ENCODE peak calls at places on chromosome 20, in eight cellular contexts. Z is Daoy, C is kidney glomerular epithelial cell, N is NCI-H1105, K is HS-5, L is pulmonary artery endothelial cell, Y is hepatocyte, I is non-pigmented ciliary epithelial cell. T is an unnamed sample.

GRCh38 chr20:44031822-44032582 is 117.3 kb downstream of the TOX2 start:
- DNase-seq in C (no peak), I (no peak), Y (no peak), Z (no peak), L (no peak), K (no peak), N (no peak), T (no peak)

GRCh38 chr20:43925215-43925614 is 10.6 kb downstream of the TOX2 start:
- DNase-seq in C (no peak), I (no peak), L (no peak), Y (no peak), Z (peak), K (no peak), N (no peak), T (no peak)

GRCh38 chr20:8647868-8648495 is 420.9 kb upstream of the PLCB4 start:
- DNase-seq in Z (no peak), Y (no peak), I (no peak), K (no peak), C (no peak), L (no peak), N (no peak), T (no peak)

GRCh38 chr20:57118107-57118769 is 148.2 kb downstream of the BMP7 start:
- DNase-seq in Z (no peak), I (no peak), N (no peak), L (no peak), Y (no peak), K (no peak), C (no peak), T (no peak)

GRCh38 chr20:51533291-51534172 is 9.0 kb downstream of the NFATC2 start:
- DNase-seq in N (no peak), C (no peak), Z (peak), L (no peak), K (peak), I (no peak), Y (no peak), T (no peak)

GRCh38 chr20:46900068-46900467 is 5.4 kb downstream of the EYA2 start:
- DNase-seq in N (no peak), K (no peak), I (no peak), C (no peak), Z (no peak), Y (no peak), L (no peak), T (no peak)

GRCh38 chr20:58515240-58516212 is at the start of gene APCDD1L:
- DNase-seq in Z (peak), N (no peak), K (peak), I (no peak), Y (no peak), L (no peak), C (no peak), T (no peak)

GRCh38 chr20:48354320-48355263 is 473.2 kb downstream of the PREX1 start:
- DNase-seq in I (no peak), L (no peak), Z (no peak), N (no peak), C (no peak), K (no peak), Y (no peak), T (no peak)

GRCh38 chr20:22795897-22796296 is 211.5 kb upstream of the FOXA2 start:
- DNase-seq in C (peak), L (peak), Y (peak), Z (peak), I (peak), K (peak), N (no peak), T (peak)

GRCh38 chr20:20699144-20699543 is 13.3 kb downstream of the RALGAPA2 start:
- DNase-seq in N (no peak), Y (no peak), K (no peak), Z (peak), L (no peak), I (no peak), C (no peak), T (no peak)

GRCh38 chr20:11443382-11444119 is 474.1 kb upstream of the BTBD3 start:
- DNase-seq in Y (no peak), L (no peak), C (no peak), N (no peak), K (no peak), Z (no peak), I (no peak), T (no peak)

GRCh38 chr20:25259788-25260254 is 11.9 kb downstream of the PYGB start:
- DNase-seq in I (no peak), N (no peak), C (no peak), Z (no peak), L (no peak), K (no peak), Y (peak), T (no peak)

GRCh38 chr20:62376112-62377063 is 9.3 kb upstream of the LAMA5 start:
- DNase-seq in I (no peak), K (no peak), C (peak), Y (peak), N (no peak), L (no peak), Z (peak), T (no peak)

GRCh38 chr20:3046677-3047462 is 1.0 kb downstream of the MRPS26 start:
- DNase-seq in I (no peak), Z (no peak), C (no peak), L (no peak), K (no peak), Y (no peak), N (peak), T (no peak)

GRCh38 chr20:61100489-61100888 is 151.6 kb upstream of the CDH4 start:
- DNase-seq in K (no peak), Z (no peak), N (no peak), C (no peak), Y (no peak), L (no peak), I (no peak), T (no peak)

GRCh38 chr20:35326732-35327073 is 34.5 kb upstream of the FAM83C start:
- DNase-seq in K (no peak), N (no peak), Z (no peak), Y (no peak), C (no peak), L (no peak), I (no peak), T (no peak)

GRCh38 chr20:17377222-17377621 is 150.4 kb downstream of the PCSK2 start:
- DNase-seq in L (no peak), C (no peak), Z (no peak), Y (no peak), I (no peak), K (no peak), N (no peak), T (no peak)

GRCh38 chr20:10171864-10172751 is 46.5 kb upstream of the SNAP25 start:
- DNase-seq in K (no peak), Z (peak), N (peak), Y (peak), L (no peak), C (no peak), I (no peak), T (peak)

GRCh38 chr20:62587757-62588402 is 54.4 kb upstream of the SLCO4A1 start:
- DNase-seq in L (no peak), K (peak), Z (peak), I (no peak), Y (peak), C (no peak), N (no peak), T (no peak)

GRCh38 chr20:35607003-35607735 is 8.5 kb upstream of the SPAG4 start:
- DNase-seq in I (no peak), N (no peak), Y (no peak), Z (peak), K (no peak), L (no peak), C (no peak), T (no peak)

GRCh38 chr20:23437126-23437894 is 2.2 kb upstream of the CSTL1 start:
- DNase-seq in K (no peak), Y (no peak), I (no peak), C (no peak), L (no peak), N (no peak), Z (no peak), T (no peak)

GRCh38 chr20:58701431-58702160 is 9.0 kb downstream of the NPEPL1 start:
- DNase-seq in L (no peak), Z (no peak), I (no peak), C (no peak), N (no peak), K (no peak), Y (no peak), T (no peak)

GRCh38 chr20:652611-653109 is 340 bp downstream of the SRXN1 start:
- DNase-seq in K (no peak), C (no peak), N (no peak), Z (peak), Y (no peak), L (no peak), I (no peak), T (no peak)

GRCh38 chr20:38590682-38591483 is 9.9 kb downstream of the ADIG start:
- DNase-seq in I (no peak), L (no peak), N (no peak), C (no peak), Y (no peak), Z (no peak), K (no peak), T (no peak)

GRCh38 chr20:19019734-19020364 is 192.6 kb upstream of the SLC24A3 start:
- DNase-seq in C (no peak), Y (no peak), N (no peak), L (no peak), I (no peak), K (no peak), Z (no peak), T (no peak)

GRCh38 chr20:5970381-5970780 is 19.9 kb downstream of the MCM8 start:
- DNase-seq in Y (no peak), I (no peak), K (no peak), Z (no peak), L (no peak), C (no peak), N (no peak), T (no peak)

GRCh38 chr20:48823960-48824497 is 3.8 kb downstream of the PREX1 start:
- DNase-seq in L (no peak), Z (peak), C (peak), Y (no peak), I (peak), N (no peak), K (peak), T (no peak)

GRCh38 chr20:6008254-6008653 is 45.6 kb downstream of the LRRN4 start:
- DNase-seq in K (peak), C (peak), I (peak), Y (peak), N (no peak), Z (peak), L (peak), T (peak)

GRCh38 chr20:48142258-48142657 is 357.0 kb upstream of the SULF2 start:
- DNase-seq in L (no peak), C (no peak), Y (no peak), N (peak), K (no peak), I (no peak), Z (no peak), T (no peak)

GRCh38 chr20:56572178-56572577 is 39.1 kb downstream of the FAM209B start:
- DNase-seq in K (no peak), I (no peak), C (no peak), N (no peak), L (no peak), Y (no peak), Z (no peak), T (no peak)

GRCh38 chr20:41586784-41587183 is 31.4 kb downstream of the CHD6 start:
- DNase-seq in C (no peak), K (no peak), I (no peak), Y (no peak), N (no peak), Z (no peak), L (no peak), T (no peak)

GRCh38 chr20:58088105-58088504 is 140.3 kb downstream of the ANKRD60 start:
- DNase-seq in L (no peak), C (no peak), Z (no peak), K (no peak), N (no peak), I (no peak), Y (no peak), T (no peak)